ENCODE peak calls at places on chromosomes 6 and 20, in five cellular contexts. U is fibroblast of lung, B is thoracic aorta, P is psoas muscle, T is thyroid gland. W is an unnamed sample.

GRCh38 chr6:20416063-20416454 is 14.4 kb downstream of the E2F3 start:
- DNase-seq in U (no peak), B (no peak), P (no peak), T (no peak), W (no peak)

GRCh38 chr6:10520468-10520867 is 683 bp upstream of the GCNT2 start:
- DNase-seq in U (peak), B (no peak), P (no peak), T (no peak), W (no peak)

GRCh38 chr20:63427206-63427605 is 45.2 kb downstream of the KCNQ2 start:
- DNase-seq in U (no peak), B (no peak), P (no peak), T (no peak), W (no peak)

GRCh38 chr6:55101157-55101556 is 73.2 kb upstream of the HCRTR2 start:
- DNase-seq in U (no peak), B (no peak), P (no peak), T (no peak), W (no peak)

GRCh38 chr6:24902782-24903181 is 33.0 kb downstream of the RIPOR2 start:
- DNase-seq in U (peak), B (no peak), P (no peak), T (no peak), W (peak)

GRCh38 chr6:40325791-40326190 is 261.4 kb downstream of the LRFN2 start:
- DNase-seq in U (no peak), B (no peak), P (no peak), T (no peak), W (no peak)

GRCh38 chr6:147279423-147279822 is 75.2 kb downstream of the STXBP5 start:
- DNase-seq in U (peak), B (no peak), P (no peak), T (no peak), W (peak)

GRCh38 chr6:101226677-101227135 is 166.8 kb upstream of the GRIK2 start:
- DNase-seq in U (peak), B (no peak), P (no peak), T (no peak), W (no peak)

GRCh38 chr6:16496982-16497823 is 258.8 kb downstream of the GMPR start:
- DNase-seq in U (peak), B (no peak), P (no peak), T (no peak), W (no peak)

GRCh38 chr6:131199568-131200272 is 64.5 kb downstream of the AKAP7 start:
- DNase-seq in U (peak), B (no peak), P (no peak), T (no peak), W (peak)
- TF ChIP-seq CTCF in U (peak), B (no peak), P (peak), T (peak), W (peak)

GRCh38 chr6:79544939-79545450 is 7.8 kb upstream of the LCA5 start:
- DNase-seq in U (peak), B (peak), P (peak), T (peak), W (peak)
- H3K4me3 ChIP-seq in U (no peak), B (peak), P (peak), T (no peak), W (no peak)

DNA sequence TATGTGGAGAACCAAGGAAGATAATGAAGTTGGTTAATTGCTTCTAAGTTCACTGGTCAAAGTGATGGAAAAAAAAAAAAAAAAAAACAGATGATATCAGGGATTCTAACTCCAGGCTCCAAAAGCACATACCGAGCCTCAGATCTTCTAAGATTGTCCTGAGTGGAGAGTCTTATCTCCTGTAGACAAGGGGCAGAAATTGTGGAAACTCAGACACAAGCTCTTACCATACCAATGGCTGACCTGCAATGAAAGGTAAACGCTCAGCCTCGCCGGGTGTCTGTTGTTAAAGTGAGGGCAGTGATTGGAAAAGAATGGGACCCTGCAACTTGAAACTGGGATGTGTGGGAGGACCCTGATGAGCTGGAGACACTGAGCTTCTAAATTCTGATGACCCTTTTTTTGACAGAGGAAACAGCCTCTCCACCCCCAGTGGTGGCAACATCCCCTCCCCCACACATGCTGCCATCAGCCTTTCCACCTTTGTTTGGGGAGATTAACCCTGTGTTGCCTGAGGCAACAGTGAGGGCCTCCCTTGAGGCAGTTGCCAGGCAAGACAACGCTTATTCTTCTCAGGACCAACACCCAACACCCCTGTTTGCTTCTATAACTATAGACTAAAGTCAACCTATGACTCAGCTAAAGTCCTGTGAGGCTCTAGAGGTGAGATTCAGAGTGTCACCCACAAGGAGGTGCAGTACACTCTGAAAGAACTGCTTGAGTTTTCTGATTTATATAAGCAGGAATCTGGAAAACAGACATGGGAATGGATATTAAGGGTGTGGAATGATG is 154.0 kb downstream of the THBS2 start:
- DNase-seq in U (peak), B (no peak), P (no peak), T (no peak), W (no peak)
- TF ChIP-seq CTCF in U (no peak), B (no peak), P (no peak), T (no peak), W (no peak)

GRCh38 chr20:21397341-21398108 is at the start of gene NKX2-4:
- DNase-seq in U (peak), B (no peak), P (no peak), T (no peak), W (no peak)
- H3K4me3 ChIP-seq in U (no peak), B (peak), P (peak), T (no peak), W (no peak)

GRCh38 chr20:3047486-3048419 is 1.9 kb downstream of the MRPS26 start:
- DNase-seq in U (no peak), B (no peak), P (no peak), T (no peak), W (no peak)
- TF ChIP-seq CTCF in U (no peak), B (no peak), P (no peak), T (no peak), W (no peak)

GRCh38 chr6:133547136-133547535 is 306.0 kb downstream of the EYA4 start:
- DNase-seq in U (no peak), B (no peak), P (no peak), T (no peak), W (no peak)

GRCh38 chr6:133544419-133544818 is 303.3 kb downstream of the EYA4 start:
- DNase-seq in U (no peak), B (no peak), P (no peak), T (no peak), W (no peak)

GRCh38 chr6:133540361-133540760 is 299.2 kb downstream of the EYA4 start:
- DNase-seq in U (no peak), B (no peak), P (no peak), T (no peak), W (no peak)

GRCh38 chr6:133546098-133546497 is 304.9 kb downstream of the EYA4 start:
- DNase-seq in U (peak), B (no peak), P (no peak), T (no peak), W (no peak)

GRCh38 chr6:133542056-133542821 is 301.1 kb downstream of the EYA4 start:
- DNase-seq in U (peak), B (no peak), P (no peak), T (no peak), W (no peak)
- H3K4me3 ChIP-seq in U (no peak), B (no peak), P (no peak), T (no peak), W (no peak)

GRCh38 chr20:34076952-34077351 is 35.1 kb downstream of the EIF2S2 start:
- DNase-seq in U (no peak), B (no peak), P (no peak), T (no peak), W (no peak)

GRCh38 chr20:34078540-34078939 is 33.5 kb downstream of the EIF2S2 start:
- DNase-seq in U (no peak), B (no peak), P (no peak), T (no peak), W (no peak)

GRCh38 chr20:34072778-34073177 is 39.3 kb downstream of the EIF2S2 start:
- DNase-seq in U (no peak), B (no peak), P (no peak), T (no peak), W (no peak)

GRCh38 chr20:34074101-34074760 is 37.8 kb downstream of the EIF2S2 start:
- DNase-seq in U (no peak), B (no peak), P (no peak), T (no peak), W (no peak)

GRCh38 chr20:34075647-34076046 is 36.4 kb downstream of the EIF2S2 start:
- DNase-seq in U (no peak), B (no peak), P (no peak), T (no peak), W (no peak)
- TF ChIP-seq CTCF in U (no peak), B (peak), P (no peak), T (no peak), W (peak)

DNA sequence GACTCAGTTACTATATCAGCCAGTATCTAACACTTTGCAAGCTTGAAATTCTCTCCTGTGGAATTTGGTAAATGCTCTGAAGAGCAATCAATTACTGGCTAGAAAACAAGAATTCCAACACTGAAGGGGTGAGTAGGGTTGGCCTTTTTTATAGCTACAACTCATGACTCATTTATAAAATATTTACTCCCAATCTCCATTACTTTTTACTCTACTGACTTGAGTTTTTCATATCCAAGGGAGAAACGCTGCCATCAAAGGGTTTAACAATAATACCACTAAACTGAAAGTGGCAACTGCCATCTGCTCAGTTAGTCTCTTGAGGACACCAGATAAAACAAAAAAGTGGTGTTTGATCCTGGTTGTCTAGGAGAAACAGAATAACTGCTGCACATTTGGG is 203.1 kb downstream of the UBE3D start:
- DNase-seq in U (peak), B (no peak), P (no peak), T (no peak), W (peak)
- H3K4me3 ChIP-seq in U (no peak), B (no peak), P (no peak), T (no peak), W (no peak)